ENCODE peak calls at places on chromosomes 16 and 17, in seven cellular contexts. E is NCI-H1105 treated with DMSO at 0.1 percent for 48 hours; C is NCI-H2081; J is iris pigment epithelial cell; A is stimulated activated CD4-positive, alpha-beta T cell treated with anti-CD3 and anti-CD28 coated beads, Interleukin-4, amount 100 ng/mL, for 4 hours; K is iPS-NIHi11; Y is cardiac fibroblast. B is an unnamed sample.

GRCh38 chr17:63550816-63551639 is 751 bp downstream of the DCAF7 start:
- DNase-seq in E (peak), C (peak), J (peak), A (no peak), K (peak), Y (peak), B (peak)

GRCh38 chr16:7590934-7591333 is 258.3 kb downstream of the RBFOX1 start:
- DNase-seq in E (no peak), C (no peak), J (no peak), A (no peak), K (no peak), Y (no peak), B (no peak)

GRCh38 chr17:80955673-80956306 is 35.9 kb upstream of the CHMP6 start:
- DNase-seq in E (no peak), C (no peak), J (no peak), A (no peak), K (no peak), Y (no peak), B (no peak)

GRCh38 chr16:31880322-31880979 is 6.8 kb downstream of the ZNF267 start:
- DNase-seq in E (no peak), C (no peak), J (peak), A (peak), K (no peak), Y (peak), B (peak)

GRCh38 chr16:85613609-85614337 is 651 bp downstream of the GSE1 start:
- DNase-seq in E (peak), C (peak), J (peak), A (peak), K (peak), Y (peak), B (peak)

GRCh38 chr17:41909088-41909487 is 9.7 kb downstream of the ACLY start:
- DNase-seq in E (no peak), C (no peak), J (no peak), A (no peak), K (no peak), Y (no peak), B (no peak)

GRCh38 chr16:48607056-48607825 is 2.7 kb downstream of the N4BP1 start:
- DNase-seq in E (no peak), C (no peak), J (peak), A (no peak), K (no peak), Y (peak), B (no peak)

GRCh38 chr17:80704381-80704819 is 159.8 kb downstream of the RPTOR start:
- DNase-seq in E (no peak), C (no peak), J (peak), A (no peak), K (no peak), Y (no peak), B (no peak)

GRCh38 chr16:87340198-87340597 is 23.0 kb upstream of the C16orf95 start:
- DNase-seq in E (no peak), C (no peak), J (no peak), A (no peak), K (no peak), Y (no peak), B (no peak)

GRCh38 chr16:23504453-23505179 is 5.7 kb downstream of the GGA2 start:
- DNase-seq in E (no peak), C (peak), J (peak), A (peak), K (peak), Y (peak), B (peak)

GRCh38 chr17:41496803-41497484 is 7.2 kb upstream of the KRT36 start:
- DNase-seq in E (peak), C (no peak), J (peak), A (peak), K (peak), Y (peak), B (peak)

B was measured in MG63.